ENCODE peak calls at places on chromosomes 3 and 15, in nine cellular contexts. One of them, this sample, is unnamed.

GRCh38 chr3:43371494-43371893 is 85.2 kb downstream of the SNRK start:
- DNase-seq in breast epithelium: no peak
- DNase-seq in lung: no peak
- DNase-seq in PC-3: no peak
- DNase-seq in endothelial cell of umbilical vein: no peak
- DNase-seq in psoas muscle: no peak
- DNase-seq in esophagus squamous epithelium: no peak
- DNase-seq in fibroblast of lung: no peak
- DNase-seq in heart left ventricle: no peak
- DNase-seq in this sample: no peak

GRCh38 chr3:72657666-72658065 is 190.6 kb downstream of the SHQ1 start:
- DNase-seq in breast epithelium: no peak
- DNase-seq in lung: no peak
- DNase-seq in PC-3: peak; percentile 19
- DNase-seq in endothelial cell of umbilical vein: no peak
- DNase-seq in psoas muscle: no peak
- DNase-seq in esophagus squamous epithelium: no peak
- DNase-seq in fibroblast of lung: no peak
- DNase-seq in heart left ventricle: no peak
- DNase-seq in this sample: peak; percentile 84

GRCh38 chr3:183897606-183898384 is 13.1 kb upstream of the PARL start:
- DNase-seq in breast epithelium: no peak
- DNase-seq in lung: no peak
- DNase-seq in PC-3: no peak
- DNase-seq in endothelial cell of umbilical vein: no peak
- DNase-seq in psoas muscle: no peak
- DNase-seq in esophagus squamous epithelium: no peak
- DNase-seq in fibroblast of lung: no peak
- DNase-seq in heart left ventricle: no peak
- DNase-seq in this sample: peak; percentile 61

GRCh38 chr3:46928297-46928696 is 48.2 kb downstream of the CCDC12 start:
- DNase-seq in breast epithelium: no peak
- DNase-seq in lung: no peak
- DNase-seq in PC-3: no peak
- DNase-seq in endothelial cell of umbilical vein: no peak
- DNase-seq in psoas muscle: no peak
- DNase-seq in esophagus squamous epithelium: no peak
- DNase-seq in fibroblast of lung: no peak
- DNase-seq in heart left ventricle: no peak
- DNase-seq in this sample: no peak

GRCh38 chr3:131326307-131326706 is 55.3 kb upstream of the NUDT16 start:
- DNase-seq in breast epithelium: no peak
- DNase-seq in lung: no peak
- DNase-seq in PC-3: peak; percentile 58
- DNase-seq in endothelial cell of umbilical vein: no peak
- DNase-seq in psoas muscle: no peak
- DNase-seq in esophagus squamous epithelium: no peak
- DNase-seq in fibroblast of lung: no peak
- DNase-seq in heart left ventricle: no peak
- DNase-seq in this sample: peak; percentile 58

GRCh38 chr15:77709135-77709886 is 76.6 kb upstream of the LINGO1 start:
- DNase-seq in breast epithelium: no peak
- DNase-seq in lung: no peak
- DNase-seq in PC-3: no peak
- DNase-seq in endothelial cell of umbilical vein: no peak
- DNase-seq in psoas muscle: no peak
- DNase-seq in esophagus squamous epithelium: no peak
- DNase-seq in fibroblast of lung: no peak
- DNase-seq in heart left ventricle: no peak
- DNase-seq in this sample: no peak

GRCh38 chr3:42935472-42935871 is 29.5 kb downstream of the ZNF662 start:
- DNase-seq in breast epithelium: no peak
- DNase-seq in lung: no peak
- DNase-seq in PC-3: no peak
- DNase-seq in endothelial cell of umbilical vein: no peak
- DNase-seq in psoas muscle: no peak
- DNase-seq in esophagus squamous epithelium: no peak
- DNase-seq in fibroblast of lung: no peak
- DNase-seq in heart left ventricle: no peak
- DNase-seq in this sample: no peak

GRCh38 chr3:164806188-164806587 is 272.1 kb downstream of the SI start:
- DNase-seq in breast epithelium: no peak
- DNase-seq in lung: no peak
- DNase-seq in PC-3: no peak
- DNase-seq in endothelial cell of umbilical vein: no peak
- DNase-seq in psoas muscle: no peak
- DNase-seq in esophagus squamous epithelium: no peak
- DNase-seq in fibroblast of lung: no peak
- DNase-seq in heart left ventricle: no peak
- DNase-seq in this sample: no peak

GRCh38 chr3:154398084-154398967 is 31.7 kb downstream of the GPR149 start:
- DNase-seq in breast epithelium: no peak
- DNase-seq in lung: no peak
- DNase-seq in PC-3: no peak
- DNase-seq in endothelial cell of umbilical vein: no peak
- DNase-seq in psoas muscle: no peak
- DNase-seq in esophagus squamous epithelium: no peak
- DNase-seq in fibroblast of lung: no peak
- DNase-seq in heart left ventricle: no peak
- DNase-seq in this sample: no peak

GRCh38 chr3:46970391-46971091 is 6.0 kb downstream of the CCDC12 start:
- DNase-seq in breast epithelium: no peak
- DNase-seq in lung: no peak
- DNase-seq in PC-3: no peak
- DNase-seq in endothelial cell of umbilical vein: no peak
- DNase-seq in psoas muscle: peak; percentile 48
- DNase-seq in esophagus squamous epithelium: no peak
- DNase-seq in fibroblast of lung: no peak
- DNase-seq in heart left ventricle: peak; percentile 67
- DNase-seq in this sample: no peak

GRCh38 chr3:100650651-100651611 is 41.5 kb downstream of the ADGRG7 start:
- DNase-seq in breast epithelium: no peak
- DNase-seq in lung: no peak
- DNase-seq in PC-3: peak; percentile 90
- DNase-seq in endothelial cell of umbilical vein: peak; percentile 79
- DNase-seq in psoas muscle: no peak
- DNase-seq in esophagus squamous epithelium: no peak
- DNase-seq in fibroblast of lung: peak; percentile 74
- DNase-seq in heart left ventricle: no peak
- DNase-seq in this sample: peak; percentile 72

DNA sequence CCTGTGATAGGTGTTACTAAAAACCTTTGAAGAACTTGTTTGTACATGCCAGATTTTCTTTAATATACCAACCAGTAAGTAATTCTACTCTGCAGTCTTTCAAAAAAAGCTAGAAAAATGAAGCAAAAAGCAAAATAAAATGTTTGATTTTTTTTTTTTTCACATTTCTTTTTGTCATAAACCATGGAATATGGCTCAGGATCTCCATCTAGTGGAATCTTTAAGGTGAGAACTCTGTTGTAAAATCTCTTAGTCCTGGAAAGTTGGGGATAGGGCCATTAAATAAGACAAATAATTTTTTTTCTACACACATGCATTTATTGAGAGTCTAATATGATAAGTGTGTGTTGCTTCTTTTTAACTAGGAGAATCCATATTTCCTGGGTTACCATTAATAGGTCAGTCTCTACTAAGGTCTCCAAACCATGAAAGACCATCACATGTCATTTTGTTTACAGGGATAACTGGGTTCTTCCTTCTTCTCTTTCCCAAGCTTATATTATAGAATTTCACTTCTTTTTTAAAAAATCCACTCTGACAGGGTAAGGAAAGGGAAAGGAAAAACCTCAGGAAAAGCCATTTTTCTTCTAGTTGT is 84.6 kb downstream of the SLC9A9 start:
- DNase-seq in breast epithelium: no peak
- DNase-seq in lung: no peak
- DNase-seq in PC-3: peak; percentile 14
- DNase-seq in endothelial cell of umbilical vein: peak; percentile 38
- DNase-seq in psoas muscle: no peak
- DNase-seq in esophagus squamous epithelium: no peak
- DNase-seq in fibroblast of lung: peak; percentile 64
- DNase-seq in heart left ventricle: no peak
- DNase-seq in this sample: no peak
- TF ChIP-seq CTCF in breast epithelium: no peak
- TF ChIP-seq CTCF in lung: no peak
- TF ChIP-seq CTCF in PC-3: peak; percentile 63
- TF ChIP-seq CTCF in endothelial cell of umbilical vein: peak; percentile 22
- TF ChIP-seq CTCF in psoas muscle: peak; percentile 26
- TF ChIP-seq CTCF in esophagus squamous epithelium: no peak
- TF ChIP-seq CTCF in fibroblast of lung: peak; percentile 39
- TF ChIP-seq CTCF in heart left ventricle: peak; percentile 24
- TF ChIP-seq CTCF in this sample: peak; percentile 54

GRCh38 chr15:89857673-89858072 is 36.1 kb downstream of the AP3S2 start:
- DNase-seq in breast epithelium: no peak
- DNase-seq in lung: no peak
- DNase-seq in PC-3: no peak
- DNase-seq in endothelial cell of umbilical vein: no peak
- DNase-seq in psoas muscle: no peak
- DNase-seq in esophagus squamous epithelium: no peak
- DNase-seq in fibroblast of lung: no peak
- DNase-seq in heart left ventricle: no peak
- DNase-seq in this sample: no peak

GRCh38 chr15:89858661-89859458 is 34.9 kb downstream of the AP3S2 start:
- DNase-seq in breast epithelium: no peak
- DNase-seq in lung: no peak
- DNase-seq in PC-3: peak; percentile 62
- DNase-seq in endothelial cell of umbilical vein: no peak
- DNase-seq in psoas muscle: no peak
- DNase-seq in esophagus squamous epithelium: no peak
- DNase-seq in fibroblast of lung: no peak
- DNase-seq in heart left ventricle: no peak
- DNase-seq in this sample: no peak

GRCh38 chr15:89863918-89864317 is 29.9 kb downstream of the AP3S2 start:
- DNase-seq in breast epithelium: no peak
- DNase-seq in lung: no peak
- DNase-seq in PC-3: no peak
- DNase-seq in endothelial cell of umbilical vein: no peak
- DNase-seq in psoas muscle: no peak
- DNase-seq in esophagus squamous epithelium: no peak
- DNase-seq in fibroblast of lung: peak; percentile 25
- DNase-seq in heart left ventricle: no peak
- DNase-seq in this sample: no peak

GRCh38 chr15:89860851-89861360 is 32.9 kb downstream of the AP3S2 start:
- DNase-seq in breast epithelium: no peak
- DNase-seq in lung: no peak
- DNase-seq in PC-3: no peak
- DNase-seq in endothelial cell of umbilical vein: no peak
- DNase-seq in psoas muscle: no peak
- DNase-seq in esophagus squamous epithelium: no peak
- DNase-seq in fibroblast of lung: no peak
- DNase-seq in heart left ventricle: no peak
- DNase-seq in this sample: no peak

GRCh38 chr15:89860446-89860845 is 33.3 kb downstream of the AP3S2 start:
- DNase-seq in breast epithelium: no peak
- DNase-seq in lung: no peak
- DNase-seq in PC-3: no peak
- DNase-seq in endothelial cell of umbilical vein: no peak
- DNase-seq in psoas muscle: no peak
- DNase-seq in esophagus squamous epithelium: no peak
- DNase-seq in fibroblast of lung: no peak
- DNase-seq in heart left ventricle: no peak
- DNase-seq in this sample: no peak
- H3K4me1 ChIP-seq in breast epithelium: no peaks in the 10 kb centered on the region
- H3K4me1 ChIP-seq in lung: no peaks in the 10 kb centered on the region
- H3K4me1 ChIP-seq in PC-3: peaks cover 19% of the 10 kb centered on the region
- H3K4me1 ChIP-seq in endothelial cell of umbilical vein: no peaks in the 10 kb centered on the region
- H3K4me1 ChIP-seq in psoas muscle: peaks cover 9% of the 10 kb centered on the region
- H3K4me1 ChIP-seq in esophagus squamous epithelium: peaks cover 5% of the 10 kb centered on the region
- H3K4me1 ChIP-seq in fibroblast of lung: no peaks in the 10 kb centered on the region
- H3K4me1 ChIP-seq in heart left ventricle: no peaks in the 10 kb centered on the region
- H3K4me1 ChIP-seq in this sample: no peaks in the 10 kb centered on the region

DNA sequence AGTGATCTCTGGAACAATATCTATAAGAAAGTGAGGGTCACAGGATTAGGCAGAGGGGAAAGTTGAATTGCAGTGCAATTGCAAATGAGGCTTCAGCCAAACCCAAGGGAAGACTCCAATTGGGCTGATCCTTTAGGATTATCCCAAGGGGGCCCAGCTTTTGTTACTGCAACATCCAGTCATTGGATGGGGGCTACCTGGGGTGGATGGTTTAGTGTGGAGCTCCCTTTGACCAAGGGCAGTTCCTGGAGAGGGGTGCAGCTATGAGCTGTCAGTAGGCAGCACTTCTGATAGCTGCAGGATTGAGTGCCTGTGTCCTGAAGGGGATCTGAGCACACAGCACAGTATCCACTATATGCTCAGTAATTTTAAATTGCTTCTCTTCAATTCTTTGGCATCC is 355.2 kb upstream of the AZI2 start:
- DNase-seq in breast epithelium: no peak
- DNase-seq in lung: no peak
- DNase-seq in PC-3: no peak
- DNase-seq in endothelial cell of umbilical vein: no peak
- DNase-seq in psoas muscle: no peak
- DNase-seq in esophagus squamous epithelium: no peak
- DNase-seq in fibroblast of lung: no peak
- DNase-seq in heart left ventricle: no peak
- DNase-seq in this sample: no peak
- TF ChIP-seq CTCF in breast epithelium: no peak
- TF ChIP-seq CTCF in lung: no peak
- TF ChIP-seq CTCF in PC-3: no peak
- TF ChIP-seq CTCF in endothelial cell of umbilical vein: no peak
- TF ChIP-seq CTCF in psoas muscle: no peak
- TF ChIP-seq CTCF in esophagus squamous epithelium: no peak
- TF ChIP-seq CTCF in fibroblast of lung: no peak
- TF ChIP-seq CTCF in heart left ventricle: no peak
- TF ChIP-seq CTCF in this sample: no peak

GRCh38 chr15:61053401-61053800 is 175.7 kb downstream of the RORA start:
- DNase-seq in breast epithelium: no peak
- DNase-seq in lung: no peak
- DNase-seq in PC-3: no peak
- DNase-seq in endothelial cell of umbilical vein: no peak
- DNase-seq in psoas muscle: no peak
- DNase-seq in esophagus squamous epithelium: no peak
- DNase-seq in fibroblast of lung: no peak
- DNase-seq in heart left ventricle: no peak
- DNase-seq in this sample: no peak

GRCh38 chr15:61062268-61062667 is 166.8 kb downstream of the RORA start:
- DNase-seq in breast epithelium: no peak
- DNase-seq in lung: no peak
- DNase-seq in PC-3: no peak
- DNase-seq in endothelial cell of umbilical vein: no peak
- DNase-seq in psoas muscle: no peak
- DNase-seq in esophagus squamous epithelium: no peak
- DNase-seq in fibroblast of lung: no peak
- DNase-seq in heart left ventricle: no peak
- DNase-seq in this sample: no peak

GRCh38 chr15:61057830-61058529 is 171.1 kb downstream of the RORA start:
- DNase-seq in breast epithelium: no peak
- DNase-seq in lung: no peak
- DNase-seq in PC-3: no peak
- DNase-seq in endothelial cell of umbilical vein: no peak
- DNase-seq in psoas muscle: no peak
- DNase-seq in esophagus squamous epithelium: no peak
- DNase-seq in fibroblast of lung: no peak
- DNase-seq in heart left ventricle: no peak
- DNase-seq in this sample: no peak

GRCh38 chr15:61051570-61052031 is 177.5 kb downstream of the RORA start:
- DNase-seq in breast epithelium: no peak
- DNase-seq in lung: no peak
- DNase-seq in PC-3: peak; percentile 20
- DNase-seq in endothelial cell of umbilical vein: peak; percentile 70
- DNase-seq in psoas muscle: peak; percentile 34
- DNase-seq in esophagus squamous epithelium: no peak
- DNase-seq in fibroblast of lung: peak; percentile 68
- DNase-seq in heart left ventricle: no peak
- DNase-seq in this sample: peak; percentile 12

GRCh38 chr15:61057376-61057775 is 171.7 kb downstream of the RORA start:
- DNase-seq in breast epithelium: no peak
- DNase-seq in lung: no peak
- DNase-seq in PC-3: no peak
- DNase-seq in endothelial cell of umbilical vein: no peak
- DNase-seq in psoas muscle: no peak
- DNase-seq in esophagus squamous epithelium: no peak
- DNase-seq in fibroblast of lung: no peak
- DNase-seq in heart left ventricle: no peak
- DNase-seq in this sample: no peak
- H3K4me1 ChIP-seq in breast epithelium: no peaks in the 10 kb centered on the region
- H3K4me1 ChIP-seq in lung: peaks cover 2% of the 10 kb centered on the region
- H3K4me1 ChIP-seq in PC-3: no peaks in the 10 kb centered on the region
- H3K4me1 ChIP-seq in endothelial cell of umbilical vein: no peaks in the 10 kb centered on the region
- H3K4me1 ChIP-seq in psoas muscle: peaks cover 36% of the 10 kb centered on the region
- H3K4me1 ChIP-seq in esophagus squamous epithelium: peaks cover 10% of the 10 kb centered on the region
- H3K4me1 ChIP-seq in fibroblast of lung: no peaks in the 10 kb centered on the region
- H3K4me1 ChIP-seq in heart left ventricle: no peaks in the 10 kb centered on the region
- H3K4me1 ChIP-seq in this sample: no peaks in the 10 kb centered on the region

This sample was measured in mammary epithelial cell.